ENCODE peak calls at places on chromosomes 12 and 14, in six cellular contexts. A is right cardiac atrium, K is SJCRH30, I is tibial artery, F is astrocyte, W is body of pancreas. R is an unnamed sample. For H3K27me3, the result is how much of the 10 kb centered on the place peaks cover.

GRCh38 chr14:55881577-55882241 is 236.5 kb upstream of the PELI2 start:
- DNase-seq in A (no peak), K (peak), I (no peak), F (peak), W (no peak), R (no peak)

GRCh38 chr14:95979339-95980042 is 59.7 kb upstream of the C14orf132 start:
- DNase-seq in A (no peak), K (no peak), I (no peak), F (no peak), W (no peak), R (no peak)

GRCh38 chr14:53954551-53955233 is 1.9 kb downstream of the BMP4 start:
- DNase-seq in A (peak), K (no peak), I (peak), F (peak), W (no peak), R (peak)

GRCh38 chr14:103880334-103880985 is 33.1 kb upstream of the PPP1R13B start:
- DNase-seq in A (peak), K (peak), I (peak), F (peak), W (peak), R (peak)

GRCh38 chr12:911191-911826 is 38.2 kb downstream of the RAD52 start:
- DNase-seq in A (peak), K (no peak), I (no peak), F (no peak), W (no peak), R (peak)

GRCh38 chr12:65632131-65632855 is 192.0 kb upstream of the HMGA2 start:
- DNase-seq in A (no peak), K (peak), I (no peak), F (peak), W (no peak), R (peak)

GRCh38 chr12:77163068-77163810 is 97.9 kb upstream of the E2F7 start:
- DNase-seq in A (no peak), K (no peak), I (no peak), F (no peak), W (no peak), R (no peak)

GRCh38 chr12:30882706-30883105 is 43.8 kb upstream of the TSPAN11 start:
- DNase-seq in A (no peak), K (peak), I (no peak), F (no peak), W (no peak), R (no peak)

GRCh38 chr14:24074625-24075484 is 3.5 kb downstream of the CPNE6 start:
- DNase-seq in A (no peak), K (no peak), I (no peak), F (no peak), W (no peak), R (no peak)

GRCh38 chr14:66508846-66509621 is 1.1 kb downstream of the GPHN start:
- DNase-seq in A (peak), K (peak), I (peak), F (peak), W (peak), R (peak)

GRCh38 chr14:66511849-66512248 is 3.9 kb downstream of the GPHN start:
- DNase-seq in A (no peak), K (no peak), I (no peak), F (no peak), W (no peak), R (no peak)

GRCh38 chr14:66507722-66508546 is at the start of gene GPHN:
- DNase-seq in A (peak), K (peak), I (peak), F (peak), W (peak), R (peak)

GRCh38 chr14:66508547-66508845 is 549 bp downstream of the GPHN start:
- DNase-seq in A (no peak), K (no peak), I (no peak), F (no peak), W (no peak), R (no peak)

DNA sequence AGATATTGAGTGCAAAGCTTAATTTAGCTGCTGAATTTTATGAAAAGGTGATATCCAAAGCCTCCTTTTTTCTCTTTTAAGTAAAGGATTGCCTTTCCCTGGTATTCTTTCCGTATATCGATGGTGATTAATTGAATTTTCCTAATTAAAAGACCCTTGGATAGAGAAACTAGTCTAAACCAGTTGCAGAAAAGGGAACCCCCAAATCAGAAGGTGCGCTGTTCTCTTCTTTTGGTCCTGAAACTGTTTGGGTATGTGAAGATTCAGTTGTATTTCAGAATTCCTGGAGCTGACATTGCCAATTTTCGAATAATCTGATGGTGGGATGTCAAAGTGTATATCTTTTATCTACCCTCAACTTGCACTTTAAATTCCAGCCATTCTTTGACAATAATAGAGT is 1.9 kb downstream of the GPHN start:
- DNase-seq in A (no peak), K (peak), I (no peak), F (no peak), W (no peak), R (no peak)
- H3K27me3 ChIP-seq in A (under half), K (under half), I (under half), F (under half), W (under half), R (under half)

DNA sequence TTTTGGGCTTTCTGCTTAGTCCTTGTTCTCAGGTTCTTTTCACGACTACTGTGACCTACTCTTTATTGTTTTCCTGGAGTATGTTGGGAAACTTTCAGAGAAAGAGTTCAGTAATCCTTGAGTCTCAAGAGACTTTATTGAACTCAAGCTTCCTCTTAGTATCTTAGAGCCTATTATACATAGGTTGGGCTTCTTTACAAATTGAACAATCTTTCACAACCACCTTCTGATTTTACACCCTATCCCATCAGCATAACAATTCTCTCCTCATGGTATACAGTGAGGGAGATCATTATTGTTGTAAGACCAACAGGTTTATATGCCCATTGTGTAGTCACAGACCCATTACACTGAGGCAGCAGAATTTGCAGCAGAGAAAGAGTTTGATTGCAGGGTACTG is 193.2 kb upstream of the IGF1 start:
- DNase-seq in A (no peak), K (no peak), I (no peak), F (no peak), W (no peak), R (no peak)
- H3K4me3 ChIP-seq in A (no peak), K (no peak), I (no peak), F (no peak), W (no peak), R (no peak)

GRCh38 chr12:54368709-54369596 is 4.7 kb upstream of the GPR84 start:
- DNase-seq in A (peak), K (peak), I (peak), F (peak), W (peak), R (peak)
- H3K27me3 ChIP-seq in A (under half), K (under half), I (under half), F (under half), W (under half), R (under half)

GRCh38 chr14:93028724-93029076 is 87.0 kb downstream of the ITPK1 start:
- DNase-seq in A (no peak), K (no peak), I (no peak), F (no peak), W (no peak), R (no peak)
- H3K4me3 ChIP-seq in A (no peak), K (no peak), I (no peak), F (no peak), W (no peak), R (no peak)

GRCh38 chr12:117360551-117361311 is 695 bp downstream of the NOS1 start:
- DNase-seq in A (no peak), K (no peak), I (no peak), F (no peak), W (no peak), R (no peak)
- H3K27me3 ChIP-seq in A (under half), K (under half), I (half or more), F (under half), W (under half), R (half or more)

GRCh38 chr12:96344124-96344695 is 56.0 kb downstream of the CDK17 start:
- DNase-seq in A (no peak), K (no peak), I (no peak), F (no peak), W (no peak), R (no peak)

GRCh38 chr12:96350982-96351381 is 49.3 kb downstream of the CDK17 start:
- DNase-seq in A (no peak), K (no peak), I (no peak), F (no peak), W (no peak), R (no peak)

GRCh38 chr12:96343347-96343954 is 56.8 kb downstream of the CDK17 start:
- DNase-seq in A (no peak), K (no peak), I (no peak), F (peak), W (no peak), R (no peak)

GRCh38 chr12:96352161-96352835 is 47.9 kb downstream of the CDK17 start:
- DNase-seq in A (no peak), K (peak), I (no peak), F (no peak), W (no peak), R (no peak)

GRCh38 chr12:96347130-96347699 is 53.0 kb downstream of the CDK17 start:
- DNase-seq in A (no peak), K (no peak), I (no peak), F (no peak), W (no peak), R (no peak)
- H3K4me3 ChIP-seq in A (peak), K (no peak), I (peak), F (no peak), W (no peak), R (no peak)

GRCh38 chr14:21669284-21669683 is 4.3 kb downstream of the OR4E1 start:
- DNase-seq in A (no peak), K (no peak), I (no peak), F (no peak), W (no peak), R (no peak)
- H3K27me3 ChIP-seq in A (under half), K (under half), I (under half), F (under half), W (under half), R (under half)

R was measured in heart left ventricle.